ENCODE peak calls at places on chromosome 1, in five cellular contexts. Z is GM12865, F is AG04450, U is NCI-H460, O is EH. D is an unnamed sample.

GRCh38 chr1:216310776-216311175 is 112.5 kb downstream of the USH2A start:
- DNase-seq in O (peak), U (peak), Z (peak), F (peak), D (peak)

GRCh38 chr1:229452956-229453801 is 19.3 kb upstream of the ACTA1 start:
- DNase-seq in U (peak), O (peak), F (no peak), Z (peak), D (peak)

GRCh38 chr1:235918032-235918431 is 51.3 kb upstream of the LYST start:
- DNase-seq in F (no peak), Z (no peak), U (no peak), O (no peak), D (no peak)

GRCh38 chr1:231918239-231919015 is 291.8 kb downstream of the DISC1 start:
- DNase-seq in U (no peak), Z (peak), F (peak), O (peak), D (peak)

GRCh38 chr1:77558591-77559164 is 123.8 kb downstream of the ZZZ3 start:
- DNase-seq in O (no peak), U (no peak), Z (no peak), F (no peak), D (no peak)

GRCh38 chr1:234994411-234995295 is 134.0 kb downstream of the TOMM20 start:
- DNase-seq in U (no peak), Z (no peak), O (no peak), F (no peak), D (no peak)

GRCh38 chr1:168112673-168113305 is 23.9 kb downstream of the GPR161 start:
- DNase-seq in O (peak), F (peak), U (no peak), Z (peak), D (peak)

GRCh38 chr1:10901091-10901893 is 104.8 kb upstream of the CASZ1 start:
- DNase-seq in F (no peak), U (no peak), O (no peak), Z (no peak), D (no peak)

GRCh38 chr1:98053471-98054366 is 132.9 kb upstream of the DPYD start:
- DNase-seq in F (no peak), O (peak), U (peak), Z (peak), D (peak)

GRCh38 chr1:63403386-63403785 is 36.0 kb downstream of the ALG6 start:
- DNase-seq in O (no peak), U (no peak), Z (no peak), F (no peak), D (no peak)